ENCODE peak calls at places on chromosome 6, in five cellular contexts. U, N, B, I and J are unnamed samples.

GRCh38 chr6:48449002-48449401 is 338.0 kb upstream of the PTCHD4 start:
- DNase-seq in U (no peak), N (no peak), B (no peak), I (no peak), J (no peak)

GRCh38 chr6:82908661-82909060 is 157.0 kb downstream of the UBE3D start:
- DNase-seq in U (no peak), N (no peak), B (no peak), I (no peak), J (no peak)

GRCh38 chr6:53513056-53513455 is 31.8 kb downstream of the GCLC start:
- DNase-seq in U (no peak), N (no peak), B (no peak), I (no peak), J (no peak)

GRCh38 chr6:115945806-115946205 is 114.9 kb downstream of the FRK start:
- DNase-seq in U (no peak), N (no peak), B (no peak), I (no peak), J (no peak)

GRCh38 chr6:68951350-68951749 is 316.3 kb downstream of the ADGRB3 start:
- DNase-seq in U (no peak), N (no peak), B (no peak), I (no peak), J (no peak)

GRCh38 chr6:166586424-166587156 is at the start of gene RAMACL:
- DNase-seq in U (no peak), N (no peak), B (no peak), I (no peak), J (no peak)

GRCh38 chr6:7389162-7389450 is 436 bp downstream of the CAGE1 start:
- DNase-seq in U (no peak), N (no peak), B (no peak), I (no peak), J (no peak)

GRCh38 chr6:150208606-150209352 is 65.9 kb downstream of the PPP1R14C start:
- DNase-seq in U (no peak), N (no peak), B (no peak), I (no peak), J (no peak)

GRCh38 chr6:160355001-160355400 is 6.8 kb downstream of the SLC22A3 start:
- DNase-seq in U (no peak), N (no peak), B (peak), I (no peak), J (no peak)

GRCh38 chr6:157649311-157650260 is 173.5 kb upstream of the SNX9 start:
- DNase-seq in U (no peak), N (no peak), B (no peak), I (peak), J (no peak)

GRCh38 chr6:125124250-125124777 is 29.3 kb upstream of the TPD52L1 start:
- DNase-seq in U (no peak), N (no peak), B (no peak), I (no peak), J (no peak)

GRCh38 chr6:156378853-156379252 is 398.3 kb upstream of the ARID1B start:
- DNase-seq in U (no peak), N (no peak), B (no peak), I (no peak), J (no peak)

GRCh38 chr6:36997811-36998722 is 7.4 kb upstream of the FGD2 start:
- DNase-seq in U (no peak), N (peak), B (no peak), I (peak), J (no peak)

GRCh38 chr6:168540713-168541291 is 99.8 kb downstream of the SMOC2 start:
- DNase-seq in U (no peak), N (no peak), B (no peak), I (no peak), J (no peak)

GRCh38 chr6:130724089-130724488 is 103.1 kb upstream of the SMLR1 start:
- DNase-seq in U (no peak), N (no peak), B (no peak), I (no peak), J (no peak)

GRCh38 chr6:152212437-152212836 is 405.0 kb downstream of the ESR1 start:
- DNase-seq in U (no peak), N (no peak), B (no peak), I (no peak), J (no peak)

GRCh38 chr6:91590191-91590590 is 1003.3 kb upstream of the MAP3K7 start:
- DNase-seq in U (no peak), N (no peak), B (no peak), I (no peak), J (no peak)

GRCh38 chr6:136012198-136012884 is 160.8 kb downstream of the PDE7B start:
- DNase-seq in U (no peak), N (no peak), B (peak), I (no peak), J (no peak)

GRCh38 chr6:110484321-110484720 is 7.9 kb upstream of the SLC22A16 start:
- DNase-seq in U (no peak), N (no peak), B (no peak), I (no peak), J (no peak)

GRCh38 chr6:33276864-33277662 is at the start of gene B3GALT4:
- DNase-seq in U (no peak), N (peak), B (no peak), I (peak), J (peak)

GRCh38 chr6:134822920-134823430 is 126.9 kb downstream of the ALDH8A1 start:
- DNase-seq in U (no peak), N (peak), B (peak), I (no peak), J (peak)

GRCh38 chr6:24902782-24903181 is 33.0 kb downstream of the RIPOR2 start:
- DNase-seq in U (no peak), N (no peak), B (peak), I (no peak), J (no peak)

GRCh38 chr6:38055210-38055609 is 235.7 kb downstream of the ZFAND3 start:
- DNase-seq in U (no peak), N (no peak), B (no peak), I (no peak), J (no peak)